ENCODE peak calls at places on chromosome X, in six cellular contexts. One of them, this sample, is unnamed.

GRCh38 chrX:43885617-43886016 is 3.4 kb upstream of the MAOB start:
- DNase-seq in GM04504: no peak
- DNase-seq in cardiac muscle cell: no peak
- DNase-seq in NCI-H345: no peak
- DNase-seq in AG09319: no peak
- DNase-seq in mucosa of gallbladder: no peak
- DNase-seq in this sample: no peak

GRCh38 chrX:45505214-45505613 is 304.5 kb upstream of the DIPK2B start:
- DNase-seq in cardiac muscle cell: peak
- DNase-seq in mucosa of gallbladder: no peak
- DNase-seq in GM04504: no peak
- DNase-seq in AG09319: no peak
- DNase-seq in NCI-H345: no peak
- DNase-seq in this sample: peak

GRCh38 chrX:95346854-95347253 is 1337.8 kb upstream of the DIAPH2 start:
- DNase-seq in GM04504: no peak
- DNase-seq in mucosa of gallbladder: no peak
- DNase-seq in AG09319: no peak
- DNase-seq in NCI-H345: no peak
- DNase-seq in cardiac muscle cell: no peak
- DNase-seq in this sample: no peak

GRCh38 chrX:12962041-12962504 is 12.8 kb upstream of the TMSB4X start:
- DNase-seq in GM04504: no peak
- DNase-seq in mucosa of gallbladder: no peak
- DNase-seq in NCI-H345: no peak
- DNase-seq in AG09319: no peak
- DNase-seq in cardiac muscle cell: no peak
- DNase-seq in this sample: no peak

GRCh38 chrX:554271-554670 is 76.3 kb upstream of the SHOX start:
- DNase-seq in mucosa of gallbladder: peak
- DNase-seq in cardiac muscle cell: no peak
- DNase-seq in AG09319: no peak
- DNase-seq in NCI-H345: no peak
- DNase-seq in GM04504: no peak
- DNase-seq in this sample: no peak

GRCh38 chrX:2390754-2391153 is 110.0 kb downstream of the DHRSX start:
- DNase-seq in cardiac muscle cell: no peak
- DNase-seq in NCI-H345: no peak
- DNase-seq in GM04504: no peak
- DNase-seq in AG09319: no peak
- DNase-seq in mucosa of gallbladder: no peak
- DNase-seq in this sample: no peak

GRCh38 chrX:11363069-11363594 is 69.9 kb downstream of the AMELX start:
- DNase-seq in AG09319: no peak
- DNase-seq in cardiac muscle cell: no peak
- DNase-seq in mucosa of gallbladder: no peak
- DNase-seq in GM04504: no peak
- DNase-seq in NCI-H345: no peak
- DNase-seq in this sample: no peak

GRCh38 chrX:12011075-12011474 is 127.2 kb upstream of the FRMPD4 start:
- DNase-seq in mucosa of gallbladder: no peak
- DNase-seq in cardiac muscle cell: no peak
- DNase-seq in AG09319: no peak
- DNase-seq in GM04504: no peak
- DNase-seq in NCI-H345: peak
- DNase-seq in this sample: no peak

GRCh38 chrX:103688949-103689348 is 2.5 kb upstream of the MORF4L2 start:
- DNase-seq in mucosa of gallbladder: no peak
- DNase-seq in GM04504: no peak
- DNase-seq in NCI-H345: peak
- DNase-seq in cardiac muscle cell: peak
- DNase-seq in AG09319: no peak
- DNase-seq in this sample: no peak

GRCh38 chrX:11151799-11152591 is 40.9 kb downstream of the HCCS start:
- DNase-seq in NCI-H345: no peak
- DNase-seq in cardiac muscle cell: no peak
- DNase-seq in mucosa of gallbladder: no peak
- DNase-seq in AG09319: no peak
- DNase-seq in GM04504: no peak
- DNase-seq in this sample: no peak

GRCh38 chrX:40266490-40267333 is 169.0 kb upstream of the BCOR start:
- DNase-seq in cardiac muscle cell: peak
- DNase-seq in GM04504: no peak
- DNase-seq in NCI-H345: peak
- DNase-seq in mucosa of gallbladder: peak
- DNase-seq in AG09319: no peak
- DNase-seq in this sample: no peak

GRCh38 chrX:2652106-2652505 is 39.0 kb upstream of the CD99 start:
- DNase-seq in cardiac muscle cell: no peak
- DNase-seq in mucosa of gallbladder: no peak
- DNase-seq in GM04504: no peak
- DNase-seq in NCI-H345: no peak
- DNase-seq in AG09319: no peak
- DNase-seq in this sample: no peak

GRCh38 chrX:39736219-39737211 is 361.2 kb downstream of the BCOR start:
- DNase-seq in mucosa of gallbladder: peak
- DNase-seq in NCI-H345: no peak
- DNase-seq in GM04504: peak
- DNase-seq in cardiac muscle cell: peak
- DNase-seq in AG09319: no peak
- DNase-seq in this sample: peak

GRCh38 chrX:63963382-63963781 is 178.4 kb upstream of the ARHGEF9 start:
- DNase-seq in AG09319: no peak
- DNase-seq in mucosa of gallbladder: no peak
- DNase-seq in NCI-H345: no peak
- DNase-seq in cardiac muscle cell: no peak
- DNase-seq in GM04504: no peak
- DNase-seq in this sample: no peak

GRCh38 chrX:13689519-13690211 is 737 bp downstream of the RAB9A start:
- DNase-seq in AG09319: no peak
- DNase-seq in GM04504: no peak
- DNase-seq in mucosa of gallbladder: no peak
- DNase-seq in cardiac muscle cell: peak
- DNase-seq in NCI-H345: no peak
- DNase-seq in this sample: peak

GRCh38 chrX:96761566-96761965 is 76.9 kb downstream of the DIAPH2 start:
- DNase-seq in mucosa of gallbladder: no peak
- DNase-seq in AG09319: no peak
- DNase-seq in NCI-H345: no peak
- DNase-seq in GM04504: no peak
- DNase-seq in cardiac muscle cell: no peak
- DNase-seq in this sample: no peak

GRCh38 chrX:84865113-84865512 is 138.6 kb upstream of the APOOL start:
- DNase-seq in mucosa of gallbladder: no peak
- DNase-seq in GM04504: no peak
- DNase-seq in cardiac muscle cell: no peak
- DNase-seq in NCI-H345: no peak
- DNase-seq in AG09319: no peak
- DNase-seq in this sample: no peak

GRCh38 chrX:48487362-48487785 is 11.4 kb downstream of the FTSJ1 start:
- DNase-seq in AG09319: no peak
- DNase-seq in cardiac muscle cell: peak
- DNase-seq in mucosa of gallbladder: no peak
- DNase-seq in NCI-H345: no peak
- DNase-seq in GM04504: peak
- DNase-seq in this sample: peak

GRCh38 chrX:31527455-31528126 is 455.8 kb upstream of the FTHL17 start:
- DNase-seq in mucosa of gallbladder: no peak
- DNase-seq in NCI-H345: no peak
- DNase-seq in cardiac muscle cell: no peak
- DNase-seq in AG09319: no peak
- DNase-seq in GM04504: no peak
- DNase-seq in this sample: no peak

GRCh38 chrX:48045410-48046311 is 25.8 kb downstream of the ZNF630 start:
- DNase-seq in cardiac muscle cell: peak
- DNase-seq in mucosa of gallbladder: peak
- DNase-seq in NCI-H345: no peak
- DNase-seq in AG09319: peak
- DNase-seq in GM04504: no peak
- DNase-seq in this sample: peak

GRCh38 chrX:106707771-106708454 is 18.6 kb upstream of the RNF128 start:
- DNase-seq in AG09319: peak
- DNase-seq in NCI-H345: no peak
- DNase-seq in cardiac muscle cell: peak
- DNase-seq in GM04504: peak
- DNase-seq in mucosa of gallbladder: no peak
- DNase-seq in this sample: peak

GRCh38 chrX:136961594-136962135 is 72.1 kb downstream of the GPR101 start:
- DNase-seq in AG09319: no peak
- DNase-seq in mucosa of gallbladder: no peak
- DNase-seq in NCI-H345: no peak
- DNase-seq in GM04504: no peak
- DNase-seq in cardiac muscle cell: peak
- DNase-seq in this sample: no peak

GRCh38 chrX:32448320-32448719 is 763.0 kb downstream of the DMD start:
- DNase-seq in AG09319: no peak
- DNase-seq in GM04504: no peak
- DNase-seq in mucosa of gallbladder: no peak
- DNase-seq in NCI-H345: no peak
- DNase-seq in cardiac muscle cell: peak
- DNase-seq in this sample: no peak

GRCh38 chrX:132802033-132802432 is 156.4 kb downstream of the HS6ST2 start:
- DNase-seq in cardiac muscle cell: no peak
- DNase-seq in AG09319: no peak
- DNase-seq in GM04504: no peak
- DNase-seq in NCI-H345: no peak
- DNase-seq in mucosa of gallbladder: no peak
- DNase-seq in this sample: no peak

GRCh38 chrX:1031521-1032430 is 180.7 kb downstream of the CRLF2 start:
- DNase-seq in mucosa of gallbladder: no peak
- DNase-seq in NCI-H345: no peak
- DNase-seq in cardiac muscle cell: no peak
- DNase-seq in AG09319: no peak
- DNase-seq in GM04504: no peak
- DNase-seq in this sample: no peak

GRCh38 chrX:131068945-131069719 is 11.0 kb downstream of the ARHGAP36 start:
- DNase-seq in NCI-H345: peak
- DNase-seq in cardiac muscle cell: peak
- DNase-seq in GM04504: no peak
- DNase-seq in AG09319: no peak
- DNase-seq in mucosa of gallbladder: no peak
- DNase-seq in this sample: peak

GRCh38 chrX:56033495-56034180 is 198.5 kb upstream of the KLF8 start:
- DNase-seq in AG09319: no peak
- DNase-seq in mucosa of gallbladder: no peak
- DNase-seq in NCI-H345: no peak
- DNase-seq in cardiac muscle cell: no peak
- DNase-seq in GM04504: no peak
- DNase-seq in this sample: no peak

GRCh38 chrX:22171287-22172060 is 101.2 kb upstream of the CBLL2 start:
- DNase-seq in AG09319: no peak
- DNase-seq in mucosa of gallbladder: no peak
- DNase-seq in GM04504: no peak
- DNase-seq in NCI-H345: no peak
- DNase-seq in cardiac muscle cell: no peak
- DNase-seq in this sample: no peak

GRCh38 chrX:67607436-67607835 is 63.6 kb downstream of the AR start:
- DNase-seq in mucosa of gallbladder: no peak
- DNase-seq in GM04504: peak
- DNase-seq in cardiac muscle cell: no peak
- DNase-seq in NCI-H345: no peak
- DNase-seq in AG09319: no peak
- DNase-seq in this sample: no peak

GRCh38 chrX:19595036-19595435 is 79.7 kb upstream of the MAP3K15 start:
- DNase-seq in NCI-H345: no peak
- DNase-seq in mucosa of gallbladder: peak
- DNase-seq in cardiac muscle cell: peak
- DNase-seq in AG09319: no peak
- DNase-seq in GM04504: no peak
- DNase-seq in this sample: no peak

GRCh38 chrX:118577041-118577440 is 81.4 kb downstream of the DOCK11 start:
- DNase-seq in mucosa of gallbladder: no peak
- DNase-seq in NCI-H345: no peak
- DNase-seq in AG09319: no peak
- DNase-seq in cardiac muscle cell: no peak
- DNase-seq in GM04504: no peak
- DNase-seq in this sample: no peak

GRCh38 chrX:149572743-149573142 is 14.5 kb downstream of the MAGEA9B start:
- DNase-seq in NCI-H345: no peak
- DNase-seq in mucosa of gallbladder: no peak
- DNase-seq in cardiac muscle cell: no peak
- DNase-seq in AG09319: no peak
- DNase-seq in GM04504: no peak
- DNase-seq in this sample: no peak

GRCh38 chrX:65644621-65645287 is 22.7 kb upstream of the MSN start:
- DNase-seq in NCI-H345: no peak
- DNase-seq in AG09319: peak
- DNase-seq in mucosa of gallbladder: peak
- DNase-seq in GM04504: peak
- DNase-seq in cardiac muscle cell: peak
- DNase-seq in this sample: peak

This sample was measured in stromal cell of bone marrow.